ENCODE peak calls at places on chromosomes 4 and X, in ten cellular contexts. Q, D, B, J, P, O, I, A, R and F are unnamed samples.

GRCh38 chr4:129905256-129905655 is 809.3 kb downstream of the C4orf33 start:
- DNase-seq in O (no peak), I (no peak), P (no peak), Q (no peak), R (no peak), B (no peak), D (no peak), A (no peak), J (no peak), F (no peak)

GRCh38 chr4:152696764-152697250 is 17.0 kb upstream of the TMEM154 start:
- DNase-seq in A (no peak), B (peak; percentile 84), P (no peak), I (no peak), R (peak; percentile 76), D (no peak), O (no peak), Q (peak; percentile 96), J (no peak), F (no peak)

GRCh38 chr4:858136-858535 is 32.2 kb upstream of the CPLX1 start:
- DNase-seq in A (no peak), Q (no peak), D (no peak), B (no peak), P (no peak), R (no peak), O (no peak), J (no peak), I (no peak), F (no peak)

GRCh38 chr4:189802884-189803283 is 137.8 kb upstream of the FRG1 start:
- DNase-seq in J (no peak), D (no peak), B (no peak), O (no peak), P (no peak), Q (no peak), A (no peak), I (no peak), R (no peak), F (no peak)

GRCh38 chrX:115017455-115017854 is at the start of gene IL13RA2:
- DNase-seq in I (no peak), P (no peak), B (no peak), Q (no peak), R (peak; percentile 25), J (no peak), A (no peak), O (no peak), D (no peak), F (no peak)

GRCh38 chr4:8085491-8086479 is 72.8 kb downstream of the ABLIM2 start:
- DNase-seq in P (no peak), B (no peak), D (no peak), R (no peak), J (no peak), A (no peak), Q (no peak), I (no peak), O (no peak), F (no peak)

GRCh38 chr4:87853108-87853507 is 20.3 kb downstream of the MEPE start:
- DNase-seq in Q (peak; percentile 75), R (peak; percentile 74), B (peak; percentile 32), D (peak; percentile 33), I (peak; percentile 65), P (no peak), J (no peak), A (no peak), O (no peak), F (no peak)

GRCh38 chr4:186624951-186625350 is 69.6 kb upstream of the MTNR1A start:
- DNase-seq in B (no peak), P (no peak), I (peak; percentile 88), R (peak; percentile 85), Q (peak; percentile 76), O (no peak), A (no peak), D (no peak), J (no peak), F (no peak)

DNA sequence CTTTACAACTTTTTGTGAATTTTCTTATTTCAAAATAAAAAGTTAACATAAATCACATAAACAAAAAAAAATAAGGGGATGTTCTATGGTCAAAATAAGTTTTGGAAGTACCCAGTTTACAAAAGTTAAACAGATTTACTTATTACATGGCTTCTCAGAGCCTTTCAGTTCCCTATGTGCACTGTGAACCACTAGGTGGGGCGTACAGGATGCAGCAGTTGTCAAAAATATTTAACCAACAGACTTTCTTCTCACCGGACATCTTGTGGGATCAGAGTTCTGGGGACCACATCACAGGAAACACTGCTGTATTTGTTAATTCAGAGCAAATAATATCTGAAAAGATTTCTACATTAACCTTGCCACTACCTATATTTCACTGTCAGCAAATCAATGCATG is 74.1 kb downstream of the SMARCA1 start:
- DNase-seq in Q (no peak), B (no peak), I (no peak), J (no peak), O (no peak), A (no peak), D (no peak), R (no peak), P (no peak), F (no peak)
- TF ChIP-seq CTCF in Q (peak; percentile 17), B (no peak), I (no peak), J (no peak), O (no peak), A (no peak), D (peak; percentile 43), R (no peak), P (no peak), F (no peak)

GRCh38 chrX:12894074-12894691 is 12.2 kb upstream of the TLR8 start:
- DNase-seq in P (no peak), Q (peak; percentile 29), D (peak; percentile 75), A (no peak), B (peak; percentile 35), J (no peak), I (peak; percentile 43), O (no peak), R (peak; percentile 35), F (peak; percentile 37)
- TF ChIP-seq CTCF in P (peak; percentile 33), Q (peak; percentile 66), D (peak; percentile 88), A (peak; percentile 54), B (peak; percentile 41), J (no peak), I (peak; percentile 65), O (peak; percentile 42), R (peak; percentile 65), F (peak; percentile 46)

GRCh38 chrX:56025872-56026571 is 206.1 kb upstream of the KLF8 start:
- DNase-seq in O (no peak), B (no peak), J (no peak), A (no peak), Q (no peak), I (no peak), R (no peak), P (no peak), D (no peak), F (no peak)

GRCh38 chrX:56026816-56027215 is 205.3 kb upstream of the KLF8 start:
- DNase-seq in R (no peak), I (no peak), B (no peak), Q (no peak), D (no peak), J (no peak), A (no peak), P (no peak), O (no peak), F (no peak)

GRCh38 chrX:56031409-56031808 is 200.7 kb upstream of the KLF8 start:
- DNase-seq in P (no peak), D (no peak), R (no peak), A (no peak), O (no peak), I (no peak), B (no peak), Q (no peak), J (no peak), F (no peak)

GRCh38 chrX:56029691-56030090 is 202.5 kb upstream of the KLF8 start:
- DNase-seq in D (no peak), I (no peak), J (no peak), A (no peak), R (no peak), P (no peak), B (no peak), O (no peak), Q (no peak), F (no peak)

GRCh38 chrX:56029188-56029587 is 203.0 kb upstream of the KLF8 start:
- DNase-seq in O (no peak), J (no peak), R (no peak), Q (no peak), P (no peak), A (no peak), B (no peak), I (no peak), D (no peak), F (no peak)
- TF ChIP-seq CTCF in O (no peak), J (no peak), R (no peak), Q (no peak), P (no peak), A (no peak), B (no peak), I (no peak), D (no peak), F (no peak)

GRCh38 chr4:25172964-25173917 is 13.0 kb upstream of the SEPSECS start:
- DNase-seq in A (peak; percentile 54), B (peak; percentile 7), I (peak; percentile 95), J (no peak), O (peak; percentile 56), D (no peak), Q (peak; percentile 98), P (peak; percentile 72), R (peak; percentile 99), F (peak; percentile 52)
- TF ChIP-seq CTCF in A (no peak), B (no peak), I (no peak), J (no peak), O (no peak), D (no peak), Q (no peak), P (no peak), R (no peak), F (no peak)

GRCh38 chr4:139137745-139138144 is 39.3 kb downstream of the ELF2 start:
- DNase-seq in D (no peak), Q (no peak), O (no peak), P (no peak), I (peak; percentile 3), B (no peak), R (no peak), J (no peak), A (no peak), F (no peak)
- TF ChIP-seq CTCF in D (no peak), Q (no peak), O (no peak), P (no peak), I (no peak), B (no peak), R (no peak), J (no peak), A (no peak), F (no peak)

GRCh38 chrX:110758781-110759180 is 36.8 kb downstream of the CHRDL1 start:
- DNase-seq in P (no peak), B (no peak), I (no peak), J (no peak), D (no peak), O (no peak), A (no peak), Q (no peak), R (no peak), F (no peak)
- TF ChIP-seq CTCF in P (no peak), B (no peak), I (no peak), J (no peak), D (no peak), O (no peak), A (no peak), Q (no peak), R (no peak), F (no peak)

GRCh38 chr4:73011629-73011985 is 57.9 kb downstream of the COX18 start:
- DNase-seq in A (no peak), I (no peak), R (no peak), B (no peak), J (no peak), D (no peak), O (no peak), Q (no peak), P (no peak), F (no peak)
- TF ChIP-seq CTCF in A (no peak), I (no peak), R (no peak), B (no peak), J (no peak), D (no peak), O (no peak), Q (no peak), P (no peak), F (no peak)